ENCODE peak calls at places on chromosome 13, in eight cellular contexts. L, N, A, B, C, O, M and J are unnamed samples.

GRCh38 chr13:102333320-102334181 is 68.3 kb downstream of the FGF14 start:
- DNase-seq in C (no peak), O (no peak), M (no peak), A (peak; percentile 51), N (no peak), B (no peak), L (no peak), J (no peak)

GRCh38 chr13:113369881-113370280 is 6.0 kb upstream of the GRTP1 start:
- DNase-seq in O (peak; percentile 22), A (no peak), B (no peak), C (no peak), M (no peak), L (no peak), N (no peak), J (no peak)

GRCh38 chr13:26693749-26694463 is 66.7 kb downstream of the GPR12 start:
- DNase-seq in N (no peak), C (no peak), L (no peak), O (no peak), A (no peak), M (no peak), B (no peak), J (no peak)

GRCh38 chr13:69292789-69293425 is 814.7 kb upstream of the ATXN8OS start:
- DNase-seq in A (no peak), N (no peak), M (no peak), O (no peak), L (no peak), B (no peak), C (no peak), J (no peak)

GRCh38 chr13:68081051-68081450 is 850.9 kb upstream of the PCDH9 start:
- DNase-seq in B (no peak), L (no peak), O (no peak), M (no peak), A (no peak), N (no peak), C (no peak), J (no peak)

GRCh38 chr13:58960909-58961308 is 1202.8 kb downstream of the DIAPH3 start:
- DNase-seq in N (no peak), O (no peak), C (no peak), A (no peak), B (no peak), M (no peak), L (no peak), J (no peak)

GRCh38 chr13:41085961-41086360 is 24.7 kb downstream of the WBP4 start:
- DNase-seq in C (no peak), N (no peak), O (no peak), A (no peak), B (no peak), L (no peak), M (no peak), J (no peak)

GRCh38 chr13:108220042-108220441 is 1.9 kb downstream of the ABHD13 start:
- DNase-seq in A (peak; percentile 22), M (no peak), O (peak; percentile 46), N (no peak), B (no peak), L (no peak), C (no peak), J (no peak)

GRCh38 chr13:43730642-43731041 is 56.1 kb downstream of the ENOX1 start:
- DNase-seq in M (no peak), C (no peak), O (no peak), B (no peak), L (no peak), N (no peak), A (no peak), J (no peak)

GRCh38 chr13:21071894-21072293 is 10.5 kb upstream of the LATS2 start:
- DNase-seq in M (no peak), B (no peak), A (no peak), C (no peak), O (no peak), N (no peak), L (no peak), J (no peak)

GRCh38 chr13:60441761-60442160 is 44.7 kb downstream of the TDRD3 start:
- DNase-seq in O (no peak), N (no peak), L (no peak), C (no peak), M (no peak), A (no peak), B (no peak), J (no peak)

GRCh38 chr13:61128850-61129645 is 286.6 kb downstream of the PCDH20 start:
- DNase-seq in L (no peak), A (no peak), C (no peak), M (no peak), N (no peak), O (no peak), B (no peak), J (no peak)

GRCh38 chr13:24053505-24054251 is 106.8 kb upstream of the SPATA13 start:
- DNase-seq in O (peak; percentile 63), N (peak; percentile 40), L (peak; percentile 21), B (peak; percentile 35), M (peak; percentile 11), C (peak; percentile 71), A (peak; percentile 66), J (peak; percentile 83)

GRCh38 chr13:73259061-73259908 is 200.5 kb downstream of the KLF5 start:
- DNase-seq in C (no peak), M (no peak), N (no peak), O (no peak), B (no peak), L (no peak), A (no peak), J (no peak)

GRCh38 chr13:44744880-44745633 is 168.9 kb upstream of the TSC22D1 start:
- DNase-seq in O (no peak), C (no peak), A (no peak), N (no peak), L (no peak), M (no peak), B (no peak), J (no peak)

GRCh38 chr13:80237646-80238045 is 103.3 kb downstream of the SPRY2 start:
- DNase-seq in O (no peak), N (no peak), M (no peak), C (no peak), B (no peak), L (no peak), A (no peak), J (no peak)

GRCh38 chr13:29081036-29081435 is 260.9 kb downstream of the MTUS2 start:
- DNase-seq in A (no peak), N (no peak), M (no peak), L (no peak), O (no peak), C (peak; percentile 65), B (peak; percentile 1), J (no peak)